ENCODE peak calls at places on chromosomes 13 and 19, in five cellular contexts. U is CD4-positive, alpha-beta memory T cell; P is ELR; O is nucleus accumbens; D is GF-D8. K is an unnamed sample.

GRCh38 chr13:67635754-67636153 is 405.6 kb upstream of the PCDH9 start:
- DNase-seq in U (no peak), P (peak), O (no peak), D (no peak), K (no peak)

GRCh38 chr19:1873524-1874473 is 10.4 kb upstream of the KLF16 start:
- DNase-seq in U (no peak), P (no peak), O (peak), D (no peak), K (no peak)

GRCh38 chr13:40779049-40779448 is 8.1 kb upstream of the MRPS31 start:
- DNase-seq in U (no peak), P (no peak), O (no peak), D (no peak), K (no peak)

GRCh38 chr13:28622286-28622685 is 36.6 kb upstream of the POMP start:
- DNase-seq in U (no peak), P (no peak), O (no peak), D (no peak), K (no peak)

GRCh38 chr13:87536899-87537298 is 134.3 kb upstream of the SLITRK5 start:
- DNase-seq in U (no peak), P (no peak), O (no peak), D (no peak), K (no peak)

GRCh38 chr13:53237696-53238095 is 209.1 kb downstream of the OLFM4 start:
- DNase-seq in U (no peak), P (no peak), O (no peak), D (no peak), K (no peak)

GRCh38 chr19:18637644-18638630 is 1.1 kb downstream of the KLHL26 start:
- DNase-seq in U (no peak), P (no peak), O (no peak), D (no peak), K (no peak)

GRCh38 chr19:56400485-56400884 is 3.6 kb upstream of the ZNF583 start:
- DNase-seq in U (no peak), P (peak), O (no peak), D (no peak), K (no peak)

GRCh38 chr13:24148414-24149305 is 11.9 kb upstream of the SPATA13 start:
- DNase-seq in U (no peak), P (peak), O (no peak), D (no peak), K (no peak)

GRCh38 chr13:32026619-32027018 is 5.0 kb upstream of the FRY start:
- DNase-seq in U (no peak), P (no peak), O (no peak), D (no peak), K (no peak)

GRCh38 chr13:98143601-98144500 is 957 bp downstream of the FARP1 start:
- DNase-seq in U (no peak), P (peak), O (no peak), D (no peak), K (peak)

GRCh38 chr19:17415107-17415506 is 4.7 kb upstream of the MVB12A start:
- DNase-seq in U (no peak), P (no peak), O (no peak), D (no peak), K (no peak)

GRCh38 chr13:89163081-89163480 is 1491.9 kb downstream of the SLITRK5 start:
- DNase-seq in U (no peak), P (no peak), O (no peak), D (no peak), K (no peak)

GRCh38 chr19:13151605-13152355 is 1.6 kb downstream of the IER2 start:
- DNase-seq in U (peak), P (peak), O (peak), D (peak), K (peak)

GRCh38 chr19:1122972-1123363 is 19.2 kb downstream of the GPX4 start:
- DNase-seq in U (no peak), P (peak), O (no peak), D (no peak), K (no peak)

GRCh38 chr13:72025836-72026235 is 158.8 kb upstream of the DACH1 start:
- DNase-seq in U (no peak), P (peak), O (no peak), D (no peak), K (no peak)

GRCh38 chr13:31191748-31192147 is 8.0 kb upstream of the B3GLCT start:
- DNase-seq in U (no peak), P (no peak), O (no peak), D (no peak), K (no peak)